ENCODE peak calls at places on chromosomes 12 and 14, in five cellular contexts. L is prostate gland, W is upper lobe of left lung, A is breast epithelium, Y is GM12892. M is an unnamed sample.

GRCh38 chr12:3705349-3705675 is 47.6 kb downstream of the CRACR2A start:
- DNase-seq in W (no peak), L (no peak), A (no peak), Y (no peak), M (no peak)

GRCh38 chr14:105532735-105533141 is 6.4 kb downstream of the TMEM121 start:
- DNase-seq in A (no peak), L (no peak), Y (peak; percentile 76), W (no peak), M (peak; percentile 80)

GRCh38 chr14:53851394-53852056 is 105.1 kb downstream of the BMP4 start:
- DNase-seq in W (no peak), A (no peak), Y (no peak), L (no peak), M (no peak)

GRCh38 chr12:17928708-17929366 is 161.2 kb downstream of the RERGL start:
- DNase-seq in W (no peak), L (no peak), Y (no peak), A (no peak), M (no peak)

GRCh38 chr12:122081108-122081696 is 2.6 kb downstream of the MLXIP start:
- DNase-seq in Y (no peak), W (no peak), A (no peak), L (no peak), M (no peak)

GRCh38 chr14:93099643-93100042 is 16.1 kb downstream of the ITPK1 start:
- DNase-seq in L (no peak), W (no peak), A (no peak), Y (no peak), M (no peak)

GRCh38 chr14:68566075-68566474 is 226.8 kb downstream of the ZFP36L1 start:
- DNase-seq in W (no peak), L (peak; percentile 57), A (no peak), Y (no peak), M (no peak)

GRCh38 chr14:75275598-75275997 is 3.0 kb upstream of the FOS start:
- DNase-seq in Y (no peak), W (no peak), L (no peak), A (no peak), M (no peak)

GRCh38 chr12:109596418-109597244 is 23.0 kb downstream of the MVK start:
- DNase-seq in A (no peak), Y (no peak), L (no peak), W (no peak), M (no peak)

GRCh38 chr12:22016982-22017381 is 29.0 kb upstream of the CMAS start:
- DNase-seq in L (no peak), W (no peak), Y (no peak), A (no peak), M (no peak)

GRCh38 chr12:2295941-2296461 is 243.2 kb downstream of the CACNA1C start:
- DNase-seq in L (no peak), A (no peak), W (no peak), Y (no peak), M (no peak)

GRCh38 chr12:188910-189621 is 24.9 kb downstream of the SLC6A12 start:
- DNase-seq in L (no peak), Y (peak; percentile 48), W (peak; percentile 46), A (no peak), M (peak; percentile 81)

GRCh38 chr14:102362084-102362483 is 606 bp downstream of the CINP start:
- DNase-seq in A (no peak), L (no peak), W (no peak), Y (peak; percentile 36), M (peak; percentile 46)

GRCh38 chr14:93200553-93200952 is 6.3 kb downstream of the GON7 start:
- DNase-seq in A (no peak), Y (no peak), L (no peak), W (peak; percentile 87), M (no peak)

GRCh38 chr12:57764662-57765002 is 2.2 kb downstream of the CYP27B1 start:
- DNase-seq in L (no peak), Y (no peak), W (peak; percentile 52), A (no peak), M (no peak)

GRCh38 chr12:124906606-124907261 is 7.7 kb downstream of the UBC start:
- DNase-seq in A (peak; percentile 84), Y (no peak), W (peak; percentile 92), L (peak; percentile 96), M (peak; percentile 55)

GRCh38 chr14:55102141-55102547 is 26.9 kb upstream of the LGALS3 start:
- DNase-seq in Y (no peak), L (peak; percentile 80), A (peak; percentile 82), W (peak; percentile 88), M (no peak)

GRCh38 chr14:55101698-55102097 is 27.4 kb upstream of the LGALS3 start:
- DNase-seq in W (peak; percentile 14), A (no peak), Y (no peak), L (no peak), M (no peak)

GRCh38 chr14:55104051-55104954 is 24.7 kb upstream of the LGALS3 start:
- DNase-seq in L (no peak), W (peak; percentile 53), Y (no peak), A (no peak), M (no peak)

GRCh38 chr14:55105991-55106390 is 23.1 kb upstream of the LGALS3 start:
- DNase-seq in Y (no peak), W (peak; percentile 14), L (no peak), A (no peak), M (no peak)

DNA sequence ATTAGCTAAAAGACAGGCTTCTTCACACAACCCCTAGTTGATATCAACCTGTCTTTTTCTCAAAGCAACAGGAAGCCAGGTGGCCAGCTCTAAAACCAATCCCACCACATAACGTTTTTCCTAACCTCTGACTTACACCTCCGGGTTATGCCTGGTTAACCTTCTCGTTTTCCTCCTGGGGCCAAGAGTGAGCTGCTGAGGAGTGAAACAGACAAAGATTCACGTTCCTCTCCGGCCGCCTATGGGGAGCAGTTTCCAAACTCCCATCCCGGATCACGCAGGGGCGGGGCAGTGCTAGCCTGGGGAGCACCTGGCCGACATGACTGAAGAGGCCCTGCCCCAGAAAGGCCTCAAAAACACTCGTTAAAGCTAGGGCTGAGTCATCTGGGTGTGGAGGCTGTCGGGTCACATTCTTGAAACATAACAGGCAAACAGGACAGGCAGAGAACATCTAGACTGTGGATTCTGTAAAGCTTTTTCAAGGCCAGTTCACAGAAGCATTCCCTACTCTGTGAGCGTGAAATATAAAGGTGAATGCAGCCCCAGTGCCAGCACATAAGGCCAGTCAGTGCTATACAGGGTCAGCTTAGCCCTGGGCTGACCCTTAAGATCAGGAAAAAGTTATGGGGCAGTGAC is 25.9 kb upstream of the LGALS3 start:
- DNase-seq in Y (peak; percentile 44), A (peak; percentile 92), L (peak; percentile 95), W (peak; percentile 95), M (no peak)
- TF ChIP-seq POLR2AphosphoS5 in Y (peak; percentile 31), A (peak; percentile 88), L (peak; percentile 98), W (peak; percentile 91), M (no peak)

DNA sequence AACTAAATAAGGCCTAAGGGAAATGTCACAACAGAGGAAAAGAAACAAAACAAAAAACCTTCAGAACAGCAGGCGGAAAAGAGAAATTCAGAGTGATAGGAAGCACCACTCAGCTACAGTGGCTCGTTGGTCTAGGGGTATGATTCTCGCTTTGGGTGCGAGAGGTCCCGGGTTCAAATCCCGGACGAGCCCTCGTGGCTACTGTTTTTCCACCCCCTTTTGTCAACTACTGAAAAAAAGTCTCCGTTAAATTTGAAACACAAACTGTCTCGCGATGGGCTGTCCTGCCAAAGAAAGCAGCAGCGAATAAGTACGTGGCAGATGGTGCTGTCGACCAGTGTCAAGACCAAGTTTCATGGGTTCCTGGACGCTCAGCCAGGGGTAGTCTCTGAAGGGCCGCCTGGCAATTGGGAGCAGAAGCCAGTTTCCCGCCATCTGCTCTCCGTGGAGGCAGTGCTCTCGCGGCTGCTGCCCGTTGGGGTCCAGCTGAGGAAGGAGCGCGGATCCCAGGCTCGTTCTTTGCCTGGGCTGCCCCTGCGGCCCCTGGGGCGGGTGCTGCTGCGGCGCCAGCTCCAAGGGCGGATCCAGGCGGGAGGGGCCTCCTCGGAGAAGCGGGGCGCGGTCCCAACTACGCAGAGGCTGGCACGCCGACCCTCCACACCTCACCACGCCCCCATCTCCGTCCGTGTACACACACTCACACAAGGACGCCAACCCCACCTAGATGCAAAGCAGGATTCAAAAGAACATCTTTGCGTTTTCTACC is at the start of gene RNASE4:
- DNase-seq in A (peak; percentile 90), W (peak; percentile 96), L (peak; percentile 93), Y (peak; percentile 40), M (peak; percentile 50)
- TF ChIP-seq POLR2A in A (peak; percentile 38), W (no peak), L (peak; percentile 79), Y (peak; percentile 39), M (no peak)

GRCh38 chr12:95874452-95874851 is 15.7 kb downstream of the SNRPF start:
- DNase-seq in W (no peak), A (no peak), Y (no peak), L (no peak), M (no peak)
- TF ChIP-seq POLR2AphosphoS5 in W (no peak), A (no peak), Y (peak; percentile 33), L (no peak), M (no peak)

DNA sequence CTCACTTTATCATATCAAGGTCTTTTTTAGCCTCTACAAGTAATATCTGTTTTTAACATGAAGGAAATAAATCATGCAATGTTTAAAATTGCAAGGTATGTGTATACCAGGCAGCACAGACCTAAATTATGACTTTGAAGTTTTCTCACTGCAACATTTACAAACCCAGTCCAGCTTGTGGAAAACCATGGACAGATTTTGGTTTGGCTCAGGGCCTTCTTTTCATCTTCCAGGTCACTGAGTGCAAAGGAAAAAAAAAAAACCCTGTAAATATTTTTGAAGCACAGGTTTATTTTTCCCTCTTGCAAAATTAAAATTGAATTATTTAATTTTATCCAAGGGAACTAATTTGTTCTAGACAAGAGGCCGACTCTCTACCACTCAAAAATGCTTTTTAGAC is 13.8 kb downstream of the MGP start:
- DNase-seq in W (no peak), L (no peak), Y (no peak), A (no peak), M (no peak)
- TF ChIP-seq POLR2A in W (no peak), L (no peak), Y (no peak), A (no peak), M (no peak)

GRCh38 chr14:76947078-76947837 is 81.2 kb downstream of the IRF2BPL start:
- DNase-seq in A (peak; percentile 92), L (peak; percentile 93), Y (peak; percentile 87), W (peak; percentile 96), M (peak; percentile 85)
- TF ChIP-seq POLR2AphosphoS5 in A (peak; percentile 55), L (peak; percentile 64), Y (no peak), W (peak; percentile 13), M (no peak)

DNA sequence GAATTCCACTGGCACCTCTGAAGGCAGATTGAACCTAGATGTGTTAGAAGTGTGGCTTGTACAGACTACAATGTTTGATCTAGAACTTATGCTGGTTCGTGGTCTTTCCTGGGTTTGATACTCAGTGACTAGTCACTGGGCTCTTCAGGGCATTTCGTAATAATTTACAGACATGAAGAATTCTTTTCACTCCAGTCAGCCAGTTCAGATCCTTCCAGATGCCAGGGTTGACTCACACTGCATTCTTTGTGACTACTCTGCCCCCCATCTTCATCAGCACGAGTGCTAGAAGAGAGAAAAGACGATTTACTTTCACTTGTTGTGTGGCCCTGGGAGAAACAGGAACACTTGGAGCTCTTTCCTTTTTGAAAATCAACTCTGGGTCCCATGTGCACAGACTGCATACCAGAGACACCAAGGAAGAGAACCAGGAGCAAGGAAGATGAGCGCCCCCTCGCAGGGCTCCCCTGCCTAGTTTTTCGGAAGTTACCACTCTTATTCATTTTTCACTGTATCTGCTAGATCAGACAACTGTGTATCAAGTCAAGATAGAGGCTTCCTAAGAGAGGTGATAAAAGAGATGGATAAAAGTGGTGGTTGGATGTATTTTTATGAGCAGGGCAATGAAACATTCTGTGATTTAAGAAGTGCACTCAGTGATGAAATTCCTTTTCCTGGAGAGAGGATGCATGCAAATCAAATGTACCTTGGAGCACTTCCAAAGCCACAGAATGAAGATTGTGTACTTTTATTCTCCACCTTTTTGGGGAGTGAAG is 33.5 kb upstream of the EVL start:
- DNase-seq in A (no peak), Y (no peak), W (peak; percentile 59), L (peak; percentile 60), M (no peak)
- TF ChIP-seq POLR2A in A (no peak), Y (no peak), W (no peak), L (no peak), M (no peak)

GRCh38 chr12:54352022-54352531 is 12.2 kb downstream of the GPR84 start:
- DNase-seq in A (no peak), W (peak; percentile 75), Y (no peak), L (peak; percentile 39), M (no peak)
- TF ChIP-seq POLR2AphosphoS5 in A (no peak), W (no peak), Y (no peak), L (peak; percentile 15), M (no peak)

M was measured in GM12891.